ENCODE peak calls at places on chromosome X, in four cellular contexts. J is MCF 10A, S is mucosa of descending colon, R is gastrocnemius medialis. C is an unnamed sample.

GRCh38 chrX:22237479-22237878 is 35.2 kb upstream of the CBLL2 start:
- DNase-seq in J (no peak), S (no peak), R (no peak), C (no peak)

GRCh38 chrX:85504381-85504780 is 124.9 kb upstream of the POF1B start:
- DNase-seq in J (peak), S (no peak), R (no peak), C (no peak)

GRCh38 chrX:100615015-100615414 is 21.6 kb downstream of the TSPAN6 start:
- DNase-seq in J (peak), S (no peak), R (no peak), C (no peak)

GRCh38 chrX:10482262-10482661 is 138.1 kb downstream of the MID1 start:
- DNase-seq in J (no peak), S (no peak), R (no peak), C (no peak)

GRCh38 chrX:70332600-70332999 is 42.7 kb downstream of the KIF4A start:
- DNase-seq in J (no peak), S (no peak), R (no peak), C (no peak)

GRCh38 chrX:86910602-86911311 is 606.8 kb upstream of the KLHL4 start:
- DNase-seq in J (no peak), S (no peak), R (no peak), C (no peak)

GRCh38 chrX:120727911-120728310 is 98.1 kb upstream of the C1GALT1C1 start:
- DNase-seq in J (no peak), S (no peak), R (no peak), C (no peak)

GRCh38 chrX:13110427-13111324 is 66.3 kb upstream of the FAM9C start:
- DNase-seq in J (peak), S (no peak), R (no peak), C (no peak)

GRCh38 chrX:103012945-103013344 is 51.0 kb downstream of the BEX1 start:
- DNase-seq in J (peak), S (no peak), R (no peak), C (no peak)

GRCh38 chrX:143854006-143854405 is 29.9 kb upstream of the UBE2NL start:
- DNase-seq in J (peak), S (no peak), R (no peak), C (no peak)

GRCh38 chrX:2351999-2352995 is 148.5 kb downstream of the DHRSX start:
- DNase-seq in J (peak), S (no peak), R (peak), C (peak)

GRCh38 chrX:6465731-6466130 is 69.2 kb downstream of the VCX3A start:
- DNase-seq in J (no peak), S (no peak), R (no peak), C (no peak)

GRCh38 chrX:41329101-41329500 is 4.9 kb upstream of the DDX3X start:
- DNase-seq in J (no peak), S (no peak), R (no peak), C (no peak)

GRCh38 chrX:12421918-12422317 is 283.6 kb downstream of the FRMPD4 start:
- DNase-seq in J (no peak), S (no peak), R (no peak), C (no peak)

GRCh38 chrX:116384406-116384805 is 52.0 kb upstream of the SLC6A14 start:
- DNase-seq in J (no peak), S (no peak), R (no peak), C (no peak)

GRCh38 chrX:24149346-24150050 is at the start of gene ZFX:
- DNase-seq in J (peak), S (peak), R (peak), C (peak)

GRCh38 chrX:53374923-53375322 is 47.5 kb downstream of the SMC1A start:
- DNase-seq in J (no peak), S (no peak), R (no peak), C (no peak)
- TF ChIP-seq CTCF in J (peak), S (no peak), R (no peak), C (no peak)

DNA sequence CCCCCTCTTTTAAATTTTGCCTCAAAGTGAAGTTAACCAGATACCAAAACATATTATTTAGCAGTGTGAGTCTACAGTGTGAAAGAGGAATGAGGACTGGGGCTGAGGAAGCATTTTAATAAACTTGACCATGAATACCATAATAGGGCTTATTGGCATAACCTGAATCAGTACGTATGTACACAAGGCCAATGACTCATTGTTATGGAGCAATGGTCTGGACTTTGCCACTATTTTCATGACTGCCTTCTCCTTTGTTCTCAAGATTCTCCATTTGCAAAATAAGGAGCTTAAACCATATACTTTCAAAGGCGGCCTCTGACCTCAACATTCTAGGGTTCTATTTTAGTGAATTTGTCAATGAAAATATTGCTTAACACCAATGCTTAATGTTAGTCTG is 102.8 kb upstream of the OR13H1 start:
- DNase-seq in J (peak), S (no peak), R (no peak), C (no peak)
- TF ChIP-seq CTCF in J (no peak), S (no peak), R (no peak), C (no peak)

DNA sequence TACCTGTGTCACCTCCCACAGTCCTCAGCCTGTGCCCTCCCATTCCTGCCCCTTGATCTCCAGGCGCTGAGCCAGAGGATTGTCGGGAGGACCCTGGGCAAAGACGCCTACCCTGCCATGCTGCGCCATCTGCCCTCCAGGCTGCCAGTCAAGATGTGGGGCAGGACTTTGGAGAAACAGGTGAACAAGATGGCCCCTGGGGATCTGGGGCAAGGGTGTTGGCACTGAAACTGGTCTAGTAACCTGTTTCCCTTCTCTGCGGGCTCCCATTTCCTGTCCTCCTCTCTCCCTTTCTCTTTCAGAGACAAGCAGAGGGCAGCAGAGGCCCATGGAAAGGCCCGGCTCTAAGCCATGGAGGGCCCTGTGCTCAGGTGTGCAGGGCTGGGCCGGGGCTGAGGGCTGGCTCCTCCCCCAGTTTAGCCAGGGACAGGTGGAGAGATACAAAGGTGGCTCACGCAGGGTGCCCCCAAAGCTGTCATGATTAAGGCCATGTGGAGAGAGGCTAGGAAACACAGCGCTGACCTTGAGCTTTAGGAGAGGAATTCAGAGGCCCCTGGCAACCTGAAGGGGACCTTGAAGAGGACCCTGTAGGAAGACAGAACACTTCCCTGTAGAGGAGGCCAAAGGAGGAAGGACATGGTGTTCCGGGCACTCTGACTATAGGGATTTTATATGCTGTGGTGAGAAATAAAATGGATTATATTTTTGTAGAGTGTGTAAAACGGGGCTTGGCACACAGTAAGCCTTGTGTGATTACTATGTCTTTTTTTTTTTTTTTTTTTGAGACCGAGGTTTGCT is at the start of gene GLOD5:
- DNase-seq in J (peak), S (peak), R (no peak), C (peak)
- TF ChIP-seq CTCF in J (peak), S (no peak), R (no peak), C (no peak)

GRCh38 chrX:150152546-150152945 is 210.6 kb upstream of the MAMLD1 start:
- DNase-seq in J (no peak), S (no peak), R (no peak), C (no peak)
- TF ChIP-seq CTCF in J (no peak), S (no peak), R (no peak), C (no peak)

GRCh38 chrX:133746593-133746992 is 238.8 kb downstream of the GPC3 start:
- DNase-seq in J (no peak), S (no peak), R (no peak), C (no peak)

GRCh38 chrX:133742602-133743305 is 242.6 kb downstream of the GPC3 start:
- DNase-seq in J (no peak), S (no peak), R (no peak), C (no peak)

GRCh38 chrX:133741303-133741702 is 244.1 kb downstream of the GPC3 start:
- DNase-seq in J (no peak), S (no peak), R (no peak), C (no peak)

GRCh38 chrX:133749370-133749769 is 236.0 kb downstream of the GPC3 start:
- DNase-seq in J (no peak), S (no peak), R (no peak), C (no peak)

GRCh38 chrX:133745361-133745760 is 240.0 kb downstream of the GPC3 start:
- DNase-seq in J (no peak), S (no peak), R (no peak), C (no peak)
- TF ChIP-seq CTCF in J (no peak), S (no peak), R (no peak), C (no peak)

DNA sequence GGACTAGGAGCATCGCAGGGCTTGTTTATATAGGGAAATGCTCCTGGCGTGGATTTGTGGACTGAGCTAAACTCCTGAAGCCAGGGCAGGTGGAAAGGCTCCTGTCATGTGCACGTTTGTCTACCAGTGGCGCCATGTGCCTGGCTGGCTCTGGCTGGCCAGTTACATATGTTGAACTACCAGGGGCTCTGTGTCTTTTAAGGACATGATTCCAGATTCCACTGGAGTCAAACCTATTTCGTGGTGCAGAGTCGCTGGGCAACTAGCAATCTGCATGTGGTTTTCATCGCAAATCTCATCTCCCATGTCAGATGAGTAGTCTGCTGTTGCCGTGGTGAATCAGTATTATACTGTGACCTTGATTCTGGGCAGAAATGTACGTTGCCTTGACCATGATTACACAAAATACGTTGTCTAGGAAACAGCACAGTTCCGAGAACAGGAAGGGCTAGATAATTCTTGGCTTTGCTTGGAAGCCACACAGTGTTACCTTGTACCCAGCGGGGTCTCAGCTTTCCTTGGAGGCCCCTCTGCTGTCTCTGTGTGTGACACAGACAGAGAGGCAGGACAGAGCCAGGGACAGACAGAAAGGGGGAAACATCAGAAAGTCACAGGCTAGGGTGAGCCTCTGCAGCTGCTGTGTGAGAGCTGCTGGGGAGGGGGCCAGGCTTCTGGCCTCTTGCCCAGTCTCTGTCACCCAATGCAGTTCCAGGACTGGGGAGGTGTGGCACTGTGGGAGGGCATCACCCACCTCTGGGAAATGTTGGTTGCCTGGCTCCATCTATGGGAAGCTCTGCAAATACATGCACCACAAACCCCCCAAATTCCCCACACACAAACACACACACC is 19.2 kb downstream of the PNMA6E start:
- DNase-seq in J (peak), S (no peak), R (no peak), C (no peak)
- TF ChIP-seq CTCF in J (no peak), S (no peak), R (no peak), C (no peak)

DNA sequence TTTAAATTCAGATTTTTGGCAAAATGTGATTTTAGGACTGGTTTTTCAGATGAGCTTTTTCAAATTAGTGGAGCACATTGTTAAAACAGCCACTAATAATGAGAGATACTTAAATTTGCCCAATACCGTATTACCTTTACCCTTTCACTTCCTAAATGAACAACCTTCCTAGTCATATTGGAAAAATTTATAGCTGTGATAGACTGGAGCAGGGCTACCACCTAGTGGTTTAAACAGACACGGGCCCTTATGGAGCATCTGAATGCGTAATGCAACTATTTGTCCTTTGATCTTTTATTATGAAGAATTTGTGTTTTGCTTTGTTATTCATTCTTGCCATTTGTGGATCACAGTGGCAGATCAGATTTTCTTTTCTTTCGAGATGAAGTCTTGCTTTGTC is 72.7 kb downstream of the KDM6A start:
- DNase-seq in J (peak), S (no peak), R (no peak), C (no peak)
- TF ChIP-seq CTCF in J (no peak), S (no peak), R (no peak), C (no peak)

GRCh38 chrX:153642313-153642654 is 4.7 kb upstream of the DUSP9 start:
- DNase-seq in J (no peak), S (no peak), R (no peak), C (no peak)

GRCh38 chrX:153644356-153645125 is 2.5 kb upstream of the DUSP9 start:
- DNase-seq in J (no peak), S (no peak), R (no peak), C (no peak)

GRCh38 chrX:153645151-153645550 is 1.9 kb upstream of the DUSP9 start:
- DNase-seq in J (no peak), S (no peak), R (no peak), C (no peak)

GRCh38 chrX:153642655-153643430 is 4.2 kb upstream of the DUSP9 start:
- DNase-seq in J (no peak), S (peak), R (no peak), C (peak)

DNA sequence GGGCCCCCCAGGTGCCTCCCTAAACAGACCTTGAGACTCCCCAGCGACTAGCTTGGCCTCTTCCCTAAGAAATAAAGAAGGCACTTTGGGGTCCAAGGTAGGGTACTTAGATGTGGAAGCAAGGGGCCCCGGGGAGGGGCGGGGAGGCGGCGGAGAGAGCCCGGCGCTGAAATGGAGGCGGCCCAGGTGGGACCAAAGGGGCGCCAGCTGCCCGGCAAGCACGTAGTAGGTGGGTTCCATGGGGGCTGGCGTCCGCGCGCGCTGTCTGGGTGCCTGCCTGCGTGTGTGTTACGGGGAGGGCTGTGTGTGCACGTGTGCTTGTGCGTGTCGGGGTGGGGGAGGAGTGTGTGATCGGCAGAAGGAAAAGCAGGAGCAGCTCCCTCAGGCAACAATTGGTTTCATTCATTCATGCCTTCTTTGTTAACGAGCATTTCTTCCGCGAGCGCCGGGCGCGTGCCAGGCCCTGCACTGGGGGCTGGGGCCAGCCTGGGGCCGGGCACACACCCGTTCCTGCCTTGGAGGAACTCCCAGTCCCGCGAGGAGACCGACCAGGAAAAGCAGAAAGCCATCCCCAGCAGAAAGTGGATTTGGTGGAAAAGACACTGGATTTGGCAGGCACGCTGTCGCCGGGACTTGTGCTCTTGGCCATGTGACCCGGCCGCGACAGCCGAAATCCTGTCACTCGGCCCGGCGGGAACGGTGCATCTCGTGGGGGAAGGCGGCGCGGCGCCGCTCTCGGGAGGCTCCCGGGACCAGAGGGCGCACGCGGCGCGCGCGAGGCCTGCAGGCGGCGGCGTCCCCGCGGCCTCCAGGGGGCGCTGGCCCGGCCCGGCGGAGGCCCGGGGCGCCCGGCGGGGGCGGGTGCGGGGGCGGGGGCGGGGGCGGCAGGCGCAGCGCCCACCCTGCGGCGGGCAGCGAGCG is 3.3 kb upstream of the DUSP9 start:
- DNase-seq in J (peak), S (no peak), R (no peak), C (no peak)
- TF ChIP-seq CTCF in J (no peak), S (no peak), R (peak), C (no peak)

DNA sequence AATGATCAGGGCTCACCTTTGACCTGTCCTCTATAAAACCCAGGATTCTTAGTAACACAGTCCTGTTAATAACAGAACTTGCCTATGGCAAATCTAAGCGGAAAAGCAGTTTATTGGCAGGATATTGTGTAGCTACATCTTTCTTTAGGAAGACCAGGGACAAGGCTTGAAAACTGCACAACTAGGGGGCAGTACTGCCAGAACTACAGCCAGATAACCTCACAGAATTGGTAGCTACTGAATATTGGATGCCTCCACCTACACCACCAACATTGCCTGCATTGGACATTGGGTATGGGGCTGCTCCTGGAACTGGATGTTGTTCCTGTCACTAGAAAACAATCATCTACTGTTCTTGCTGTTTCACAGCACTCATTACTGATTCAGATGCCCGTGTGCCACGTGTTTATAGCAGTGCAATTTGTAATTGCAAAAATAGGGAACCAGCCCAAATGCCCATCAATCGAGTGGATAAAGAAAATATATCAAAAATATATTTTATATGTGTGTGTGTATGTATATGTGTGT is 47.4 kb downstream of the REPS2 start:
- DNase-seq in J (peak), S (no peak), R (no peak), C (no peak)
- TF ChIP-seq CTCF in J (no peak), S (no peak), R (no peak), C (no peak)